ENCODE peak calls at places on chromosomes 5 and 9, in ten cellular contexts. B, A, N, C, S, W, D, M, V and X are unnamed samples.

GRCh38 chr5:31531543-31531887 is 378 bp downstream of the DROSHA start:
- DNase-seq in B (peak; percentile 40), A (no peak), N (peak; percentile 15), C (peak; percentile 47), S (peak; percentile 34), W (no peak), D (peak; percentile 44), M (peak; percentile 20), V (no peak), X (peak; percentile 48)

GRCh38 chr9:27528278-27528885 is 1.2 kb downstream of the MOB3B start:
- DNase-seq in B (peak; percentile 50), A (peak; percentile 50), N (no peak), C (peak; percentile 53), S (no peak), W (peak; percentile 18), D (peak; percentile 79), M (no peak), V (peak; percentile 72), X (no peak)

GRCh38 chr5:168282120-168282519 is 9.3 kb upstream of the WWC1 start:
- DNase-seq in B (no peak), A (no peak), N (no peak), C (peak; percentile 56), S (no peak), W (no peak), D (no peak), M (no peak), V (no peak), X (no peak)

GRCh38 chr9:93086445-93087224 is 9.4 kb upstream of the CARD19 start:
- DNase-seq in B (no peak), A (no peak), N (no peak), C (no peak), S (no peak), W (no peak), D (no peak), M (no peak), V (no peak), X (no peak)

GRCh38 chr5:142445266-142445665 is 120.4 kb upstream of the SPRY4 start:
- DNase-seq in B (no peak), A (no peak), N (no peak), C (no peak), S (no peak), W (no peak), D (no peak), M (no peak), V (no peak), X (no peak)

GRCh38 chr9:34592895-34593601 is 3.5 kb upstream of the CNTFR start:
- DNase-seq in B (peak; percentile 66), A (no peak), N (no peak), C (no peak), S (no peak), W (no peak), D (no peak), M (no peak), V (peak; percentile 48), X (no peak)

GRCh38 chr9:110143969-110144545 is 63.9 kb downstream of the C9orf152 start:
- DNase-seq in B (no peak), A (no peak), N (no peak), C (no peak), S (no peak), W (no peak), D (peak; percentile 27), M (no peak), V (no peak), X (no peak)

GRCh38 chr5:138466900-138467710 is 1.8 kb downstream of the EGR1 start:
- DNase-seq in B (no peak), A (no peak), N (no peak), C (peak; percentile 12), S (no peak), W (no peak), D (no peak), M (no peak), V (no peak), X (no peak)

GRCh38 chr5:168005093-168005492 is 286.4 kb upstream of the WWC1 start:
- DNase-seq in B (no peak), A (no peak), N (no peak), C (no peak), S (no peak), W (no peak), D (no peak), M (no peak), V (no peak), X (no peak)

GRCh38 chr5:160293901-160294561 is 18.3 kb downstream of the CCNJL start:
- DNase-seq in B (no peak), A (no peak), N (no peak), C (no peak), S (no peak), W (no peak), D (no peak), M (no peak), V (no peak), X (no peak)

GRCh38 chr9:131204285-131204684 is 72.0 kb downstream of the FAM78A start:
- DNase-seq in B (no peak), A (no peak), N (no peak), C (no peak), S (no peak), W (no peak), D (no peak), M (no peak), V (no peak), X (no peak)

GRCh38 chr9:105405514-105406131 is 42.2 kb upstream of the FSD1L start:
- DNase-seq in B (no peak), A (no peak), N (peak; percentile 72), C (no peak), S (no peak), W (peak; percentile 37), D (no peak), M (peak; percentile 45), V (no peak), X (no peak)

GRCh38 chr9:14303110-14303509 is 10.8 kb downstream of the NFIB start:
- DNase-seq in B (no peak), A (no peak), N (no peak), C (no peak), S (no peak), W (no peak), D (no peak), M (no peak), V (no peak), X (no peak)

GRCh38 chr5:126852104-126852531 is 75.2 kb downstream of the LMNB1 start:
- DNase-seq in B (no peak), A (no peak), N (peak; percentile 43), C (no peak), S (no peak), W (no peak), D (no peak), M (no peak), V (no peak), X (no peak)

GRCh38 chr9:121744002-121744686 is 92.7 kb downstream of the DAB2IP start:
- DNase-seq in B (no peak), A (no peak), N (no peak), C (peak; percentile 62), S (no peak), W (no peak), D (peak; percentile 61), M (peak; percentile 28), V (peak; percentile 52), X (no peak)

GRCh38 chr5:79727722-79728355 is 38.2 kb downstream of the CMYA5 start:
- DNase-seq in B (no peak), A (no peak), N (peak; percentile 2), C (no peak), S (no peak), W (no peak), D (no peak), M (no peak), V (no peak), X (no peak)

GRCh38 chr9:70094747-70095146 is 51.1 kb downstream of the MAMDC2 start:
- DNase-seq in B (no peak), A (no peak), N (no peak), C (no peak), S (no peak), W (no peak), D (no peak), M (no peak), V (no peak), X (no peak)

GRCh38 chr5:53480474-53481353 is at the start of gene FST:
- DNase-seq in B (no peak), A (no peak), N (no peak), C (peak; percentile 77), S (no peak), W (no peak), D (peak; percentile 81), M (no peak), V (no peak), X (no peak)

GRCh38 chr5:56686337-56687198 is 128.8 kb upstream of the MAP3K1 start:
- DNase-seq in B (no peak), A (no peak), N (no peak), C (no peak), S (no peak), W (no peak), D (no peak), M (no peak), V (no peak), X (no peak)

GRCh38 chr9:127899200-127899943 is at the start of gene ST6GALNAC6:
- DNase-seq in B (peak; percentile 94), A (peak; percentile 50), N (peak; percentile 72), C (peak; percentile 93), S (peak; percentile 51), W (peak; percentile 41), D (peak; percentile 92), M (peak; percentile 51), V (peak; percentile 61), X (peak; percentile 30)

GRCh38 chr5:592158-592557 is 20.0 kb upstream of the CEP72 start:
- DNase-seq in B (no peak), A (no peak), N (no peak), C (no peak), S (no peak), W (no peak), D (no peak), M (no peak), V (no peak), X (no peak)

GRCh38 chr5:180126716-180127681 is 55.4 kb upstream of the RNF130 start:
- DNase-seq in B (peak; percentile 69), A (peak; percentile 47), N (no peak), C (peak; percentile 83), S (peak; percentile 6), W (no peak), D (peak; percentile 24), M (no peak), V (no peak), X (no peak)

GRCh38 chr9:71758785-71759184 is 9.5 kb downstream of the CEMIP2 start:
- DNase-seq in B (no peak), A (no peak), N (peak; percentile 34), C (no peak), S (peak; percentile 15), W (no peak), D (no peak), M (no peak), V (no peak), X (peak; percentile 37)

GRCh38 chr9:91047529-91047928 is 245.9 kb downstream of the SYK start:
- DNase-seq in B (no peak), A (no peak), N (no peak), C (no peak), S (no peak), W (peak; percentile 3), D (no peak), M (no peak), V (no peak), X (no peak)

GRCh38 chr5:179190851-179191505 is 130.8 kb downstream of the ZNF354C start:
- DNase-seq in B (no peak), A (no peak), N (no peak), C (no peak), S (no peak), W (no peak), D (no peak), M (no peak), V (no peak), X (no peak)

GRCh38 chr5:14581891-14582796 is 552 bp downstream of the OTULINL start:
- DNase-seq in B (peak; percentile 38), A (peak; percentile 64), N (no peak), C (no peak), S (peak; percentile 76), W (peak; percentile 78), D (peak; percentile 58), M (no peak), V (no peak), X (peak; percentile 64)

GRCh38 chr5:170159101-170159698 is 53.5 kb downstream of the FOXI1 start:
- DNase-seq in B (no peak), A (no peak), N (peak; percentile 3), C (peak; percentile 20), S (no peak), W (no peak), D (no peak), M (no peak), V (no peak), X (no peak)

GRCh38 chr9:78031271-78031825 is at the start of gene GNAQ:
- DNase-seq in B (peak; percentile 27), A (peak; percentile 48), N (peak; percentile 37), C (peak; percentile 60), S (no peak), W (no peak), D (peak; percentile 68), M (no peak), V (no peak), X (no peak)